ENCODE peak calls at places on chromosomes 3 and 15, in five cellular contexts. One of them, this sample, is unnamed. For H3K9me3 and H3K27me3, the result is how much of the 10 kb centered on the place peaks cover.

GRCh38 chr3:170007031-170007663 is 30.6 kb upstream of the GPR160 start:
- DNase-seq in Peyer's patch: peak
- DNase-seq in GM23248: peak
- DNase-seq in astrocyte: peak
- DNase-seq in HCT116: no peak
- DNase-seq in this sample: peak

GRCh38 chr3:78580691-78581090 is 1187.1 kb downstream of the ROBO1 start:
- DNase-seq in Peyer's patch: no peak
- DNase-seq in GM23248: peak
- DNase-seq in astrocyte: peak
- DNase-seq in HCT116: no peak
- DNase-seq in this sample: no peak

GRCh38 chr15:80584561-80584964 is 110.5 kb upstream of the ABHD17C start:
- DNase-seq in Peyer's patch: no peak
- DNase-seq in GM23248: no peak
- DNase-seq in astrocyte: no peak
- DNase-seq in HCT116: no peak
- DNase-seq in this sample: no peak

GRCh38 chr3:190180268-190180667 is 59.6 kb upstream of the P3H2 start:
- DNase-seq in Peyer's patch: no peak
- DNase-seq in GM23248: peak
- DNase-seq in astrocyte: peak
- DNase-seq in HCT116: no peak
- DNase-seq in this sample: no peak

GRCh38 chr15:85963262-85963760 is 116.4 kb upstream of the AGBL1 start:
- DNase-seq in Peyer's patch: no peak
- DNase-seq in GM23248: no peak
- DNase-seq in astrocyte: no peak
- DNase-seq in HCT116: no peak
- DNase-seq in this sample: no peak

GRCh38 chr3:123660900-123661299 is 76.0 kb upstream of the HACD2 start:
- DNase-seq in Peyer's patch: peak
- DNase-seq in GM23248: peak
- DNase-seq in astrocyte: peak
- DNase-seq in HCT116: no peak
- DNase-seq in this sample: peak

GRCh38 chr3:23987376-23987775 is 42.3 kb downstream of the NR1D2 start:
- DNase-seq in Peyer's patch: no peak
- DNase-seq in GM23248: no peak
- DNase-seq in astrocyte: no peak
- DNase-seq in HCT116: no peak
- DNase-seq in this sample: no peak

GRCh38 chr15:75695206-75695605 is 17.4 kb downstream of the CSPG4 start:
- DNase-seq in Peyer's patch: no peak
- DNase-seq in GM23248: no peak
- DNase-seq in astrocyte: no peak
- DNase-seq in HCT116: no peak
- DNase-seq in this sample: no peak

GRCh38 chr15:83190450-83190849 is 17.2 kb downstream of the HDGFL3 start:
- DNase-seq in Peyer's patch: no peak
- DNase-seq in GM23248: no peak
- DNase-seq in astrocyte: no peak
- DNase-seq in HCT116: no peak
- DNase-seq in this sample: no peak

GRCh38 chr3:76965122-76965725 is 74.7 kb upstream of the ROBO2 start:
- DNase-seq in Peyer's patch: no peak
- DNase-seq in GM23248: no peak
- DNase-seq in astrocyte: no peak
- DNase-seq in HCT116: no peak
- DNase-seq in this sample: no peak

GRCh38 chr3:60636846-60637245 is 614.4 kb downstream of the FHIT start:
- DNase-seq in Peyer's patch: no peak
- DNase-seq in GM23248: peak
- DNase-seq in astrocyte: peak
- DNase-seq in HCT116: no peak
- DNase-seq in this sample: peak

GRCh38 chr3:42177068-42177800 is 86.1 kb downstream of the TRAK1 start:
- DNase-seq in Peyer's patch: no peak
- DNase-seq in GM23248: no peak
- DNase-seq in astrocyte: no peak
- DNase-seq in HCT116: no peak
- DNase-seq in this sample: no peak

GRCh38 chr3:42177801-42178150 is 86.6 kb downstream of the TRAK1 start:
- DNase-seq in Peyer's patch: no peak
- DNase-seq in GM23248: no peak
- DNase-seq in astrocyte: no peak
- DNase-seq in HCT116: no peak
- DNase-seq in this sample: no peak

GRCh38 chr3:42176635-42177034 is 85.5 kb downstream of the TRAK1 start:
- DNase-seq in Peyer's patch: no peak
- DNase-seq in GM23248: no peak
- DNase-seq in astrocyte: no peak
- DNase-seq in HCT116: no peak
- DNase-seq in this sample: no peak

GRCh38 chr3:42180901-42181300 is 85.1 kb downstream of the CCK start:
- DNase-seq in Peyer's patch: no peak
- DNase-seq in GM23248: no peak
- DNase-seq in astrocyte: no peak
- DNase-seq in HCT116: no peak
- DNase-seq in this sample: no peak

DNA sequence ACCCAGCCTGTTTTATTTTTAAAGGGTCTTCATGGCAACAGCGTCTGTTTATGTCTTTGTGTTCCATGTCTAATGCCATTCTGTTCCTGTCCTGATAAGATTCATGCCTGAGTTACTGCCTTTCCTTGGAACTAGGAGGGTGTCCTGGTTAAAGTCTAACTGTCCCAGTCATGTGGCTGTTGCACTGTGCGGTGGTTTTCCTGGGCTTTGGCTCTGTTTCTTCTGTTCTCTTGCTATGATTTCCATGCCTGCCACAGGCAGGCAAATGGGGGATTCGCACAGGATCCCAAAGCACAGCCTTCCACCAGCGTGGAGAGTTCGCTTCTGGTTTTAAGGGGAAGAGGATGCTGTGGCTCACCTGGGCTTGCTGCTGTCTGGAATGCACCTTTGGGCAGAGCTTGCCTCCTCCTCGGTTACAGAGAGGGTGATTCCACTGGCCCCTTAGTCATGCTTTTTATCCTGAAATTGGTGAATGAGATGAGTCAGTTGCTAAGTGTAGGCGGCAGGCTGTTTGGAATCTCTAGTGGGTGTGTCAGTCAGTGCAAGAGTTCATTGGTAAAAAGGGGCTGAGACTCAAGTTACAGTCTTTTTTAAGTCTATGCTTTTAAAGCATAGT is 86.8 kb downstream of the CCK start:
- DNase-seq in Peyer's patch: no peak
- DNase-seq in GM23248: peak
- DNase-seq in astrocyte: peak
- DNase-seq in HCT116: peak
- DNase-seq in this sample: peak
- H3K4me3 ChIP-seq in Peyer's patch: peak
- H3K4me3 ChIP-seq in GM23248: peak
- H3K4me3 ChIP-seq in astrocyte: no peak
- H3K4me3 ChIP-seq in HCT116: peak
- H3K4me3 ChIP-seq in this sample: no peak

GRCh38 chr3:7285502-7285901 is 424.6 kb downstream of the GRM7 start:
- DNase-seq in Peyer's patch: no peak
- DNase-seq in GM23248: no peak
- DNase-seq in astrocyte: no peak
- DNase-seq in HCT116: peak
- DNase-seq in this sample: no peak

GRCh38 chr3:7292362-7292761 is 431.4 kb downstream of the GRM7 start:
- DNase-seq in Peyer's patch: no peak
- DNase-seq in GM23248: no peak
- DNase-seq in astrocyte: peak
- DNase-seq in HCT116: no peak
- DNase-seq in this sample: no peak

GRCh38 chr3:7288133-7288532 is 427.2 kb downstream of the GRM7 start:
- DNase-seq in Peyer's patch: no peak
- DNase-seq in GM23248: no peak
- DNase-seq in astrocyte: no peak
- DNase-seq in HCT116: no peak
- DNase-seq in this sample: no peak

GRCh38 chr3:7290062-7290825 is 429.3 kb downstream of the GRM7 start:
- DNase-seq in Peyer's patch: no peak
- DNase-seq in GM23248: no peak
- DNase-seq in astrocyte: peak
- DNase-seq in HCT116: no peak
- DNase-seq in this sample: no peak

GRCh38 chr3:7289113-7289512 is 428.2 kb downstream of the GRM7 start:
- DNase-seq in Peyer's patch: no peak
- DNase-seq in GM23248: no peak
- DNase-seq in astrocyte: no peak
- DNase-seq in HCT116: no peak
- DNase-seq in this sample: no peak
- H3K9me3 ChIP-seq in Peyer's patch: under half
- H3K9me3 ChIP-seq in GM23248: under half
- H3K9me3 ChIP-seq in astrocyte: under half
- H3K9me3 ChIP-seq in HCT116: under half
- H3K9me3 ChIP-seq in this sample: under half

GRCh38 chr3:182925944-182926337 is 54.4 kb downstream of the DCUN1D1 start:
- DNase-seq in Peyer's patch: no peak
- DNase-seq in GM23248: no peak
- DNase-seq in astrocyte: no peak
- DNase-seq in HCT116: no peak
- DNase-seq in this sample: no peak
- H3K27me3 ChIP-seq in Peyer's patch: under half
- H3K27me3 ChIP-seq in GM23248: under half
- H3K27me3 ChIP-seq in astrocyte: under half
- H3K27me3 ChIP-seq in HCT116: under half
- H3K27me3 ChIP-seq in this sample: under half

GRCh38 chr3:150344079-150344478 is 64.0 kb upstream of the TSC22D2 start:
- DNase-seq in Peyer's patch: no peak
- DNase-seq in GM23248: no peak
- DNase-seq in astrocyte: no peak
- DNase-seq in HCT116: no peak
- DNase-seq in this sample: no peak
- H3K4me3 ChIP-seq in Peyer's patch: no peak
- H3K4me3 ChIP-seq in GM23248: no peak
- H3K4me3 ChIP-seq in astrocyte: no peak
- H3K4me3 ChIP-seq in HCT116: peak
- H3K4me3 ChIP-seq in this sample: no peak

GRCh38 chr3:185932213-185932612 is 5.6 kb downstream of the TRA2B start:
- DNase-seq in Peyer's patch: no peak
- DNase-seq in GM23248: peak
- DNase-seq in astrocyte: no peak
- DNase-seq in HCT116: no peak
- DNase-seq in this sample: no peak
- H3K9me3 ChIP-seq in Peyer's patch: under half
- H3K9me3 ChIP-seq in GM23248: under half
- H3K9me3 ChIP-seq in astrocyte: under half
- H3K9me3 ChIP-seq in HCT116: under half
- H3K9me3 ChIP-seq in this sample: under half

DNA sequence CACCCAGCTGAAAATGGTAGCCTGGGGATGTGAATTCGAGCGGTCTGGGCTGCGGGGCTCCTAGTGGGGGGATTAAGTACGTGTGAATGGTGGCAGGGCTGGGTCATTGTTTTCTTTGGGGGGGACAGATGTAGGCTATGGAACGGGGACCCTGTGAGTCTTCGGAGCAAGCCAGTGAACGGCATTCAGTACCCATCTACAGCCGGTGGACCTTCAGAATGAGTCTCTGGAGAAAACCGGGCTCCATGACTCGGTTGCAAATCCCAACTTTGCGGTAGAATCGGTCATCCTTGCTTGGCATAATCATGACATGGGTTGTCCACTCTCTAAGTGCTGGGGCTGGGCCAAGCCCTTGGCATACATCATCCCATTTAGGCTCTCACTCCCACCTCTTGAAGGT is 7.2 kb upstream of the EOMES start:
- DNase-seq in Peyer's patch: no peak
- DNase-seq in GM23248: no peak
- DNase-seq in astrocyte: no peak
- DNase-seq in HCT116: no peak
- DNase-seq in this sample: no peak
- H3K27me3 ChIP-seq in Peyer's patch: under half
- H3K27me3 ChIP-seq in GM23248: half or more
- H3K27me3 ChIP-seq in astrocyte: half or more
- H3K27me3 ChIP-seq in HCT116: under half
- H3K27me3 ChIP-seq in this sample: under half

GRCh38 chr3:14405886-14406238 is 3.5 kb downstream of the SLC6A6 start:
- DNase-seq in Peyer's patch: no peak
- DNase-seq in GM23248: no peak
- DNase-seq in astrocyte: no peak
- DNase-seq in HCT116: no peak
- DNase-seq in this sample: no peak
- H3K4me3 ChIP-seq in Peyer's patch: peak
- H3K4me3 ChIP-seq in GM23248: no peak
- H3K4me3 ChIP-seq in astrocyte: no peak
- H3K4me3 ChIP-seq in HCT116: no peak
- H3K4me3 ChIP-seq in this sample: no peak

GRCh38 chr3:84759361-84759760 is 199.4 kb upstream of the CADM2 start:
- DNase-seq in Peyer's patch: no peak
- DNase-seq in GM23248: no peak
- DNase-seq in astrocyte: no peak
- DNase-seq in HCT116: no peak
- DNase-seq in this sample: no peak
- H3K9me3 ChIP-seq in Peyer's patch: under half
- H3K9me3 ChIP-seq in GM23248: under half
- H3K9me3 ChIP-seq in astrocyte: under half
- H3K9me3 ChIP-seq in HCT116: under half
- H3K9me3 ChIP-seq in this sample: under half

GRCh38 chr3:33803252-33803651 is 4.8 kb downstream of the PDCD6IP start:
- DNase-seq in Peyer's patch: no peak
- DNase-seq in GM23248: no peak
- DNase-seq in astrocyte: no peak
- DNase-seq in HCT116: no peak
- DNase-seq in this sample: no peak

GRCh38 chr3:33807190-33807589 is 8.8 kb downstream of the PDCD6IP start:
- DNase-seq in Peyer's patch: no peak
- DNase-seq in GM23248: no peak
- DNase-seq in astrocyte: no peak
- DNase-seq in HCT116: no peak
- DNase-seq in this sample: peak

GRCh38 chr3:33803894-33804526 is 5.6 kb downstream of the PDCD6IP start:
- DNase-seq in Peyer's patch: no peak
- DNase-seq in GM23248: no peak
- DNase-seq in astrocyte: no peak
- DNase-seq in HCT116: no peak
- DNase-seq in this sample: no peak

GRCh38 chr3:33810545-33810944 is 12.1 kb downstream of the PDCD6IP start:
- DNase-seq in Peyer's patch: no peak
- DNase-seq in GM23248: no peak
- DNase-seq in astrocyte: no peak
- DNase-seq in HCT116: no peak
- DNase-seq in this sample: no peak

DNA sequence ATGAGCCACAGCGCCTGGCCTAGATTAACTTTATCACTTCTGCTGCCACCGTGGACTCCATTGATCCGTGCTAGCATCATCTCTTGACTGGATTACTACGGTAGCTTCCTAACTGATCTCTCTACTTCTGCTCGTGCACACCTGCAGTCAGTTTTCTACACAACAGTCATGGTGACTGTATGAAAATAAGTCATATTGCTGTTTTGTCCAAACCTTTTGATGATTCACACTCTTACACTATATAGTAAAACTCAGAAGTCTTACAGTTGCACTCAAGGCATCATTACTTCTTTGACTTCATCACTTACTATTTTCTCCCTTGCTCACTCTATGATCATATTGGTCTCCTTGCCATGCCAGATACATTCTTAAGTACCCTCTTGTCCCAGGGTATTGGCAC is 10.1 kb downstream of the PDCD6IP start:
- DNase-seq in Peyer's patch: no peak
- DNase-seq in GM23248: peak
- DNase-seq in astrocyte: no peak
- DNase-seq in HCT116: no peak
- DNase-seq in this sample: no peak
- H3K27me3 ChIP-seq in Peyer's patch: under half
- H3K27me3 ChIP-seq in GM23248: under half
- H3K27me3 ChIP-seq in astrocyte: under half
- H3K27me3 ChIP-seq in HCT116: under half
- H3K27me3 ChIP-seq in this sample: under half

This sample was measured in MG63.